ENCODE peak calls at places on chromosomes 2 and 18, in four cellular contexts. F is GM12878, L is HepG2, T is H1. U is an unnamed sample.

GRCh38 chr18:65587491-65587890 is 163.3 kb upstream of the CDH7 start:
- DNase-seq in F (no peak), L (no peak), T (no peak), U (no peak)

GRCh38 chr2:239143858-239144712 is 256.7 kb downstream of the HDAC4 start:
- DNase-seq in F (no peak), L (peak), T (no peak), U (peak)

GRCh38 chr2:20309001-20309400 is 41.6 kb downstream of the PUM2 start:
- DNase-seq in F (no peak), L (no peak), T (no peak), U (no peak)

GRCh38 chr18:54931152-54931551 is 28.1 kb downstream of the CCDC68 start:
- DNase-seq in F (no peak), L (no peak), T (no peak), U (no peak)

GRCh38 chr2:152466041-152466440 is 131.1 kb downstream of the FMNL2 start:
- DNase-seq in F (peak), L (no peak), T (no peak), U (no peak)

GRCh38 chr2:164920430-164920829 is 34.9 kb downstream of the SLC38A11 start:
- DNase-seq in F (no peak), L (peak), T (no peak), U (no peak)

GRCh38 chr2:71619230-71619741 is 165.9 kb downstream of the DYSF start:
- DNase-seq in F (no peak), L (no peak), T (no peak), U (no peak)

GRCh38 chr2:123720760-123721159 is 304.3 kb upstream of the CNTNAP5 start:
- DNase-seq in F (no peak), L (no peak), T (no peak), U (peak)

GRCh38 chr18:22695674-22696073 is 237.5 kb upstream of the RBBP8 start:
- DNase-seq in F (no peak), L (no peak), T (no peak), U (no peak)

GRCh38 chr2:18762667-18763066 is 173.3 kb upstream of the NT5C1B start:
- DNase-seq in F (no peak), L (peak), T (no peak), U (no peak)

GRCh38 chr2:153557211-153557610 is 78.6 kb upstream of the RPRM start:
- DNase-seq in F (no peak), L (no peak), T (no peak), U (no peak)
- TF ChIP-seq SUZ12 in F (no peak), L (no peak), T (no peak), U (no peak)

DNA sequence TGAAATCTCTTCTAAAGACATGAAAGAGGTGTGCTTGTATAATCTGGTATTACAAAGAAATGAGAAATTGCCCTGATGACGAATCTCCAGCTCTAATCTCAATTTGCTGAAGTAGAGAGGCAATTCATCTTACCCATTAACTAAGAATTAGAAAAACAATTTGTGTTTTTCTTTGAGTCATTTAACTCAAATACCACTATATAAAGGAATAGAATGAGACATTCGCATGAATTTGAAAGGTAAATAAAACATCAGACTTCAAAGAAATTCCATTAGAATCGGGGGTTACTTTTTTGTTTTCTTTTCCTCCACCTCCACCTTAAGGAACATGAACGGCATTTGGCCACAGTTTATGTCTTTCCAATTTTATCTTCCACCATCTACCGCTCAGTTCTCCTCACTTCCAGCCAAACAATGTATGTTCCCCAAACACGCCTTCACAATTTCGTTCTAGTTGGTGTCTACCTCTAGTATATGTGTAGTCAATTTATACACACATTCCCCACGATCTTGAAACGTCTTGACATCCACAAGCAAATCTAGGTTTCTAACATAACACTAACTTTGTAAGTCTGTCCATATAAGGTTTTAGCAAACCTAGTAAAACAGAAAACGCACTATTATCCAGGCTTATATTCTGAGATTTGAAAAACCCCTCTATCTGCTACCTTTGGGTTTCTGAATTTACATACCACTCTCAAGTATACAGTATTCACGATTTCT is 1.3 kb upstream of the SMCHD1 start:
- DNase-seq in F (no peak), L (no peak), T (no peak), U (no peak)
- H3K9ac ChIP-seq in F (peak), L (peak), T (no peak), U (peak)

DNA sequence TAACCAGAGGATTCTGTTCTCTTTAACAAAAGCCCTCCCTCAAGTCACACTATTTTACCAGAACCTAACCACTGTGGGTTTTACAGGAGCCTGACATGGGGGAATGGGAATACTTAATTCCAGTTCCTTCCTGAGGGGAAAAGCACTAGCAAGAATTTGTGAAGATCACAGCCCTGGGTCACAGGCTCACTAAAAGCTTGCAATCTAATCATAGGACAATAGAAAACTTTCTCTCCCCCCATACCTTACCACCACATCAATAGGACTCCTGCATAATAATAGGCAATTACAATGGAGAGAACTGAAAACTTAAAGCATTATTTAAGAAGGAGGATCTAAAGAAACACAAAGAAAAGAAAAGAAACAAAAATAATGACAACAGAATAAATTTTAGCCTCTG is 225.8 kb upstream of the ZNF804A start:
- DNase-seq in F (no peak), L (no peak), T (no peak), U (no peak)
- TF ChIP-seq SUZ12 in F (no peak), L (no peak), T (no peak), U (no peak)

GRCh38 chr2:85353876-85354285 is 447 bp downstream of the RETSAT start:
- DNase-seq in F (no peak), L (peak), T (no peak), U (no peak)
- H3K9ac ChIP-seq in F (peak), L (peak), T (no peak), U (peak)